ENCODE peak calls at places on chromosomes 13 and 19, in seven cellular contexts. Z is A549, K is GM23338, Y is HCT116, T is SK-N-SH, N is HepG2, M is K562. B is an unnamed sample.

GRCh38 chr13:33078268-33078667 is 62.0 kb downstream of the KL start:
- DNase-seq in Z (no peak), Y (no peak), T (no peak), M (no peak), N (no peak), K (no peak), B (no peak)

GRCh38 chr19:11088508-11089253 is 582 bp upstream of the LDLR start:
- DNase-seq in K (no peak), T (no peak), N (peak; percentile 81), Z (no peak), M (no peak), Y (no peak), B (no peak)

GRCh38 chr19:10533656-10534386 is 9.9 kb upstream of the ATG4D start:
- DNase-seq in N (no peak), M (no peak), Z (peak; percentile 29), T (no peak), K (no peak), Y (no peak), B (no peak)

GRCh38 chr19:35044317-35045117 is 3.0 kb downstream of the HPN start:
- DNase-seq in Y (no peak), N (peak; percentile 28), M (peak; percentile 74), Z (peak; percentile 76), K (peak; percentile 73), T (peak; percentile 85), B (peak; percentile 43)

GRCh38 chr13:77737583-77738200 is 40.2 kb downstream of the SLAIN1 start:
- DNase-seq in Z (no peak), N (no peak), M (no peak), T (no peak), Y (no peak), K (no peak), B (no peak)

GRCh38 chr13:51518847-51519246 is 65.4 kb upstream of the WDFY2 start:
- DNase-seq in M (no peak), N (no peak), K (no peak), T (no peak), Y (no peak), Z (no peak), B (peak; percentile 26)

GRCh38 chr13:76885203-76886004 is 801 bp downstream of the KCTD12 start:
- DNase-seq in K (peak; percentile 80), N (no peak), Z (peak; percentile 66), Y (no peak), T (peak; percentile 81), M (peak; percentile 9), B (no peak)

GRCh38 chr13:48874165-48874564 is 101.5 kb upstream of the FNDC3A start:
- DNase-seq in K (no peak), Y (no peak), M (no peak), Z (no peak), N (no peak), T (no peak), B (no peak)

GRCh38 chr19:49119411-49120324 is at the start of gene PPFIA3:
- DNase-seq in K (peak; percentile 73), T (peak; percentile 72), M (peak; percentile 53), Y (no peak), N (no peak), Z (peak; percentile 62), B (no peak)

GRCh38 chr13:27712421-27712820 is 79.9 kb upstream of the GSX1 start:
- DNase-seq in Z (peak; percentile 12), K (no peak), N (peak; percentile 36), M (no peak), Y (no peak), T (peak; percentile 26), B (no peak)

GRCh38 chr19:31223805-31224534 is 125.3 kb downstream of the TSHZ3 start:
- DNase-seq in K (no peak), Z (no peak), M (no peak), T (no peak), Y (no peak), N (no peak), B (no peak)

GRCh38 chr13:99866781-99867180 is 104.8 kb downstream of the ZIC5 start:
- DNase-seq in M (no peak), Z (no peak), K (no peak), Y (no peak), T (no peak), N (no peak), B (no peak)

GRCh38 chr19:3389876-3390361 is 23.5 kb downstream of the NFIC start:
- DNase-seq in N (no peak), Z (no peak), K (peak; percentile 62), Y (no peak), M (no peak), T (no peak), B (no peak)

GRCh38 chr13:99868767-99869166 is 102.8 kb downstream of the ZIC5 start:
- DNase-seq in T (no peak), K (no peak), M (no peak), Y (no peak), N (no peak), Z (no peak), B (no peak)

GRCh38 chr19:16435238-16435911 is 36.4 kb downstream of the EPS15L1 start:
- DNase-seq in M (no peak), T (no peak), K (no peak), N (no peak), Z (no peak), Y (no peak), B (no peak)

GRCh38 chr13:100423375-100423774 is 165.2 kb downstream of the GGACT start:
- DNase-seq in Z (no peak), T (no peak), Y (no peak), N (no peak), M (no peak), K (no peak), B (peak; percentile 33)

GRCh38 chr13:26880741-26881140 is 120.2 kb upstream of the GPR12 start:
- DNase-seq in Y (no peak), K (no peak), T (no peak), N (no peak), M (no peak), Z (no peak), B (no peak)

GRCh38 chr19:48735031-48735615 is 5.3 kb downstream of the RASIP1 start:
- DNase-seq in T (no peak), K (peak; percentile 98), N (no peak), Y (no peak), M (no peak), Z (peak; percentile 85), B (no peak)

GRCh38 chr13:33207616-33207964 is 78.0 kb downstream of the STARD13 start:
- DNase-seq in N (peak; percentile 74), T (no peak), Z (no peak), M (no peak), Y (no peak), K (no peak), B (no peak)

GRCh38 chr19:40989453-40989852 is 1.6 kb upstream of the CYP2B6 start:
- DNase-seq in Y (no peak), T (no peak), N (no peak), Z (no peak), M (no peak), K (no peak), B (no peak)

GRCh38 chr19:37332839-37333238 is 38.1 kb upstream of the ZNF527 start:
- DNase-seq in Z (no peak), T (no peak), N (no peak), M (no peak), K (no peak), Y (no peak), B (no peak)

GRCh38 chr13:20609145-20609544 is 42.2 kb downstream of the IFT88 start:
- DNase-seq in Y (no peak), Z (no peak), T (no peak), M (no peak), N (no peak), K (no peak), B (no peak)

GRCh38 chr13:31038834-31039552 is 106.5 kb downstream of the TEX26 start:
- DNase-seq in T (no peak), Z (no peak), M (no peak), K (no peak), Y (no peak), N (no peak), B (peak; percentile 89)
- TF ChIP-seq REST in T (no peak), Z (no peak), M (no peak), K (no peak), Y (no peak), N (no peak), B (no peak)

DNA sequence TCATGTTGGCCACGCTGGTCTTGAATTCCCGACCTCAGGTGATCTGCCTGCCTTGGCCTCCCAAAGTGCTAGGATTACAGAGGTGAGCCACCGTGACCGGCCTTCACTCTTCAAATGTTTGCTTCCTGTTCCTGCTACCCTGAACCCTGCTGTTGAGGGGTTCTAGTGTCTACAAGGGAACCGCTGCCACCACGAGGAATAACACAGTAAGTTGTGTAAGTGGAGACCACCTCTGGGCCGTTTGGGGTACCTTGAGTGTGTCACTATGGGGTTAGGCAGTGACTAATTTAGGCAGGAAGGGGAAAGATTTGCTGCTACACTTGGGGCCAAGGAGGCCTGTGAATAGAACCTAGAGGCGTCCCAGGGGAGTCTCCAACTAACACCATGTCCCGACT is 2.2 kb upstream of the MYADM start:
- DNase-seq in K (no peak), Z (no peak), Y (no peak), N (peak; percentile 76), T (no peak), M (no peak), B (no peak)
- H3K27ac ChIP-seq in K (peak overlapping the region; percentile 100), Z (peak overlapping the region; percentile 94), Y (peak overlapping the region; percentile 77), N (peak overlapping the region; percentile 100), T (peak overlapping the region; percentile 81), M (no peak overlapping the region), B (no peak overlapping the region)

GRCh38 chr13:44207476-44207875 is 166.1 kb upstream of the SERP2 start:
- DNase-seq in Y (no peak), K (no peak), M (no peak), N (no peak), Z (no peak), T (no peak), B (no peak)
- TF ChIP-seq REST in Y (no peak), K (no peak), M (no peak), N (no peak), Z (no peak), T (no peak), B (no peak)

GRCh38 chr19:4791183-4792018 is at the start of gene FEM1A:
- DNase-seq in M (peak; percentile 94), Y (peak; percentile 100), N (peak; percentile 100), K (peak; percentile 100), Z (peak; percentile 100), T (peak; percentile 93), B (peak; percentile 100)

GRCh38 chr19:4800591-4801081 is 9.1 kb downstream of the FEM1A start:
- DNase-seq in T (no peak), M (no peak), N (no peak), Y (no peak), K (no peak), Z (no peak), B (no peak)

GRCh38 chr19:4795400-4795799 is 3.9 kb downstream of the FEM1A start:
- DNase-seq in Z (no peak), K (no peak), T (no peak), N (no peak), M (no peak), Y (no peak), B (no peak)

GRCh38 chr19:4794971-4795370 is 3.4 kb downstream of the FEM1A start:
- DNase-seq in Z (no peak), M (no peak), Y (no peak), N (no peak), T (no peak), K (no peak), B (no peak)
- H3K27ac ChIP-seq in Z (no peak overlapping the region), M (peak overlapping the region; percentile 2), Y (no peak overlapping the region), N (no peak overlapping the region), T (no peak overlapping the region), K (no peak overlapping the region), B (no peak overlapping the region)